ENCODE peak calls at places on chromosome 18, in six cellular contexts. T is CD4-positive, alpha-beta T cell; N is M059J; Y is stimulated activated CD4-positive, alpha-beta T cell treated with anti-CD3 and anti-CD28 coated beads, Interleukin-12 subunit alpha, Interleukin-12 subunit beta, amount 100 ng/mL, for 48 hours; D is H54; O is astrocyte of the spinal cord. Z is an unnamed sample.

GRCh38 chr18:46301571-46301970 is 197.4 kb downstream of the HAUS1 start:
- DNase-seq in T (no peak), N (no peak), Y (no peak), D (no peak), O (no peak), Z (no peak)

GRCh38 chr18:54117853-54118773 is 106.4 kb downstream of the MBD2 start:
- DNase-seq in T (no peak), N (no peak), Y (no peak), D (no peak), O (no peak), Z (no peak)

GRCh38 chr18:44851806-44852205 is 171.1 kb downstream of the SETBP1 start:
- DNase-seq in T (no peak), N (no peak), Y (no peak), D (no peak), O (no peak), Z (no peak)

GRCh38 chr18:55588001-55588875 is at the start of gene TCF4:
- DNase-seq in T (peak; percentile 0), N (peak; percentile 66), Y (no peak), D (peak; percentile 10), O (peak; percentile 64), Z (peak; percentile 17)

GRCh38 chr18:43578636-43579203 is 301.4 kb upstream of the SYT4 start:
- DNase-seq in T (no peak), N (peak; percentile 24), Y (no peak), D (no peak), O (peak; percentile 38), Z (no peak)

GRCh38 chr18:1246827-1247226 is 342.2 kb downstream of the ADCYAP1 start:
- DNase-seq in T (no peak), N (no peak), Y (no peak), D (no peak), O (no peak), Z (no peak)

GRCh38 chr18:68428026-68428425 is 286.9 kb downstream of the TMX3 start:
- DNase-seq in T (no peak), N (peak; percentile 89), Y (no peak), D (no peak), O (peak; percentile 90), Z (no peak)

GRCh38 chr18:34695300-34695699 is 14.8 kb upstream of the DTNA start:
- DNase-seq in T (no peak), N (no peak), Y (no peak), D (no peak), O (no peak), Z (no peak)

GRCh38 chr18:72648079-72648478 is 103.9 kb upstream of the CBLN2 start:
- DNase-seq in T (no peak), N (no peak), Y (no peak), D (no peak), O (no peak), Z (no peak)

GRCh38 chr18:38047820-38048219 is 482.2 kb upstream of the CELF4 start:
- DNase-seq in T (no peak), N (no peak), Y (no peak), D (no peak), O (no peak), Z (no peak)

GRCh38 chr18:59959079-59959478 is 59.3 kb downstream of the PMAIP1 start:
- DNase-seq in T (no peak), N (peak; percentile 63), Y (no peak), D (no peak), O (no peak), Z (no peak)

GRCh38 chr18:68436485-68436884 is 278.4 kb downstream of the TMX3 start:
- DNase-seq in T (no peak), N (peak; percentile 56), Y (no peak), D (no peak), O (no peak), Z (no peak)

GRCh38 chr18:78319934-78320333 is 659.7 kb upstream of the SALL3 start:
- DNase-seq in T (no peak), N (no peak), Y (no peak), D (no peak), O (no peak), Z (no peak)

GRCh38 chr18:12009581-12010140 is 28.4 kb downstream of the IMPA2 start:
- DNase-seq in T (no peak), N (no peak), Y (no peak), D (no peak), O (no peak), Z (no peak)

GRCh38 chr18:48922203-48922800 is 28.5 kb downstream of the SMAD7 start:
- DNase-seq in T (no peak), N (no peak), Y (no peak), D (no peak), O (no peak), Z (no peak)

GRCh38 chr18:33128581-33128980 is 311.9 kb downstream of the CCDC178 start:
- DNase-seq in T (no peak), N (no peak), Y (no peak), D (no peak), O (no peak), Z (no peak)

GRCh38 chr18:25111382-25112070 is 240.4 kb downstream of the ZNF521 start:
- DNase-seq in T (no peak), N (no peak), Y (no peak), D (no peak), O (no peak), Z (no peak)

GRCh38 chr18:79950440-79951341 is 762 bp downstream of the SLC66A2 start:
- DNase-seq in T (peak; percentile 10), N (peak; percentile 43), Y (no peak), D (no peak), O (no peak), Z (no peak)

GRCh38 chr18:2050702-2051201 is 520.6 kb downstream of the METTL4 start:
- DNase-seq in T (no peak), N (peak; percentile 62), Y (no peak), D (no peak), O (peak; percentile 4), Z (no peak)

GRCh38 chr18:35118641-35119040 is 77.4 kb downstream of the MAPRE2 start:
- DNase-seq in T (no peak), N (no peak), Y (no peak), D (no peak), O (no peak), Z (no peak)

GRCh38 chr18:76394780-76395476 is 100.1 kb downstream of the ZNF516 start:
- DNase-seq in T (no peak), N (peak; percentile 4), Y (no peak), D (no peak), O (peak; percentile 40), Z (no peak)

GRCh38 chr18:10213526-10213925 is 240.9 kb upstream of the APCDD1 start:
- DNase-seq in T (no peak), N (peak; percentile 46), Y (no peak), D (no peak), O (no peak), Z (peak; percentile 21)

GRCh38 chr18:47184419-47185050 is 8.4 kb upstream of the IER3IP1 start:
- DNase-seq in T (no peak), N (peak; percentile 44), Y (no peak), D (no peak), O (no peak), Z (no peak)

GRCh38 chr18:13543144-13543543 is 183.2 kb downstream of the FAM210A start:
- DNase-seq in T (no peak), N (no peak), Y (no peak), D (no peak), O (no peak), Z (no peak)

GRCh38 chr18:31241900-31242409 is 76.0 kb upstream of the DSG1 start:
- DNase-seq in T (no peak), N (no peak), Y (no peak), D (peak; percentile 1), O (no peak), Z (no peak)

GRCh38 chr18:62452280-62452824 is 70.5 kb upstream of the ZCCHC2 start:
- DNase-seq in T (no peak), N (no peak), Y (no peak), D (no peak), O (no peak), Z (no peak)

GRCh38 chr18:49279041-49279440 is 181.4 kb downstream of the DYM start:
- DNase-seq in T (no peak), N (no peak), Y (no peak), D (no peak), O (no peak), Z (no peak)

GRCh38 chr18:27674411-27674810 is 489.3 kb upstream of the CHST9 start:
- DNase-seq in T (no peak), N (peak; percentile 58), Y (no peak), D (no peak), O (no peak), Z (no peak)

GRCh38 chr18:77401173-77401572 is 151.5 kb downstream of the GALR1 start:
- DNase-seq in T (no peak), N (no peak), Y (no peak), D (no peak), O (no peak), Z (no peak)

GRCh38 chr18:44936485-44936884 is 255.8 kb downstream of the SETBP1 start:
- DNase-seq in T (no peak), N (no peak), Y (no peak), D (no peak), O (no peak), Z (no peak)

GRCh38 chr18:59264136-59264571 is 9.1 kb downstream of the RAX start:
- DNase-seq in T (no peak), N (peak; percentile 18), Y (no peak), D (no peak), O (no peak), Z (no peak)

GRCh38 chr18:78637442-78638402 is 341.9 kb upstream of the SALL3 start:
- DNase-seq in T (no peak), N (no peak), Y (no peak), D (no peak), O (no peak), Z (no peak)

GRCh38 chr18:68604256-68604655 is 110.7 kb downstream of the TMX3 start:
- DNase-seq in T (no peak), N (no peak), Y (no peak), D (no peak), O (no peak), Z (no peak)

GRCh38 chr18:72868666-72869661 is 1.2 kb upstream of the NETO1 start:
- DNase-seq in T (no peak), N (no peak), Y (no peak), D (no peak), O (peak; percentile 25), Z (no peak)

GRCh38 chr18:56388571-56388970 is 249.8 kb downstream of the TXNL1 start:
- DNase-seq in T (no peak), N (no peak), Y (no peak), D (no peak), O (peak; percentile 8), Z (no peak)

GRCh38 chr18:79512461-79513380 is 117.0 kb downstream of the NFATC1 start:
- DNase-seq in T (no peak), N (no peak), Y (no peak), D (no peak), O (no peak), Z (no peak)

GRCh38 chr18:10047237-10047636 is 133.4 kb downstream of the VAPA start:
- DNase-seq in T (no peak), N (peak; percentile 74), Y (no peak), D (no peak), O (peak; percentile 88), Z (no peak)

GRCh38 chr18:4831791-4832375 is 365.2 kb downstream of the AKAIN1 start:
- DNase-seq in T (no peak), N (no peak), Y (no peak), D (no peak), O (no peak), Z (no peak)

Z was measured in activated T-helper 1 cell treated with anti-CD3 and anti-CD28 coated beads, Interleukin-12 subunit alpha, Interleukin-12 subunit beta, Interleukin-2, Interleukin-4 antibody, amounts not matched to agents 30 ng/mL and 10 ng/mL and 1 ng/mL, durations not matched to agents 14 hours and 24 hours and 36 hours.